ENCODE peak calls at places on chromosomes 5 and 9, in five cellular contexts. K is left lung, A is progenitor cell of endocrine pancreas, G is heart right ventricle, Z is fibroblast of pulmonary artery. W is an unnamed sample.

GRCh38 chr5:76855961-76856360 is 6.1 kb downstream of the S100Z start:
- DNase-seq in Z (no peak), A (no peak), G (no peak), K (peak; percentile 43), W (no peak)

GRCh38 chr9:127574089-127574921 is 37.8 kb upstream of the STXBP1 start:
- DNase-seq in A (no peak), K (peak; percentile 72), G (no peak), Z (peak; percentile 47), W (no peak)

GRCh38 chr5:152349683-152350526 is 55.2 kb downstream of the NMUR2 start:
- DNase-seq in A (peak; percentile 34), Z (peak; percentile 35), G (peak; percentile 28), K (peak; percentile 39), W (no peak)

GRCh38 chr5:78243639-78244038 is 50.9 kb downstream of the AP3B1 start:
- DNase-seq in K (no peak), Z (peak; percentile 83), G (no peak), A (no peak), W (peak; percentile 79)

GRCh38 chr9:110828148-110828730 is 159.6 kb downstream of the MUSK start:
- DNase-seq in A (no peak), K (no peak), G (no peak), Z (peak; percentile 68), W (peak; percentile 37)

GRCh38 chr5:150166193-150167162 is at the start of gene CDX1:
- DNase-seq in G (no peak), Z (no peak), A (no peak), K (no peak), W (no peak)

GRCh38 chr9:36082928-36083327 is 46.2 kb downstream of the RECK start:
- DNase-seq in K (no peak), G (no peak), A (no peak), Z (no peak), W (no peak)

GRCh38 chr5:168315991-168316578 is 24.6 kb downstream of the WWC1 start:
- DNase-seq in Z (no peak), K (peak; percentile 52), A (peak; percentile 55), G (no peak), W (no peak)

DNA sequence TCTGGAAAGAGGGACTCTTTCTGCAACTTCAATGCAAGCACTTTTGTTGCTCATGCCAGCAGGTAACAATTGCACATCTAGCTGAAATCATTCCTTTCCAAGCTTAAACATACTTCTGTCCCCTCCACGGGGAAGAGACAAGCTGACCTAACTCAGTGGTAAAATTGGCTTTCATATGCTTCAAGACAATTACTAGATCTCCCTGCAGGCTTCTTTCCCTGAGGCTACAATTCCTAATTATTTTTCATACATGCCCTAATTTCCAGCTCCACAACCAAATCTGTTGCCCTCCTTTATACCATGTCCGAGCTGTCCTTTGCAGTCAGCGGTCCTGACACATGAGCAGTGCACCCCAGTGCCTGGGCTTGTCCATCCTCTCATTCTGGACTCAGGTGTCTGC is 324.9 kb downstream of the SPOCK1 start:
- DNase-seq in A (no peak), Z (no peak), K (no peak), G (no peak), W (no peak)
- TF ChIP-seq CTCF in A (no peak), Z (no peak), K (no peak), G (no peak), W (no peak)

DNA sequence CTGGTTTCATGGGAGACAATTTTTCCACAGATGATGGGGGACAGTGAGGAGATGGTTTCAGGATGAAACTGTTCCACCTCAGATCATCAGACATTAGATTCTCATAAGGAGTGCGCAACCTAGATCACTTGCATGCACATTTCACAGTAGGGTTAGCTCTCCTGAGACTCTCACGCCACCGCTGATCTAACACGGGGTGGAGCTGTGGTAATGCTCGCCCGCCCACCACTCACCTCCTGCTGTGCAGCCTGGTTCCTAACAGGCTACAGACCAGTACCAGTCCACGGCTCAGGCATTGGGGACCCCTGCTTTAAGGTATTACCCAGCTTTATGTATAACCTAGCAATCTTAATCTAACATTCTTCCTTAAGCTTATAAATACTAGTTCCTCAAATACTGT is 35.6 kb downstream of the TTC39B start:
- DNase-seq in A (no peak), G (no peak), Z (no peak), K (no peak), W (no peak)
- TF ChIP-seq CTCF in A (no peak), G (no peak), Z (no peak), K (no peak), W (no peak)

DNA sequence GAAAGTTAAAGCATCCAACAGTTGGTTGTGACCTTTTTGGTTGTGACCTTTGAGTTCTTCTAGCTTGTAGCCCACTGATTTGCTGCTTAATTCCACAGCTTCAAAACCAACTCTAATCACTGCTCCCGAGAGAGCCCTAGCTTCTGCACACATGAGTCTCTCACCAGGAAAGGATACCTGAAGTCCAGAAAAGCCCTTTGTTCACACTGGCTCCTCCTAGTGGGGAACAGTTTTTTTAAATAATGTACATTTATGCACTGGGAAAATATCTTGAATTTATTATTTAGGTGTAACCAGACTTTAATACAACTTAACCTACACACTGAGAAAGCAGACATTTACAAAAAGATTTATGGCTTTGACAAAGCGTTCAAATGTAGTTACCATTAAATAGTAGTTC is 120.2 kb upstream of the CCDC152 start:
- DNase-seq in K (no peak), Z (peak; percentile 20), G (no peak), A (no peak), W (no peak)
- TF ChIP-seq CTCF in K (no peak), Z (peak; percentile 46), G (no peak), A (peak; percentile 30), W (peak; percentile 44)

DNA sequence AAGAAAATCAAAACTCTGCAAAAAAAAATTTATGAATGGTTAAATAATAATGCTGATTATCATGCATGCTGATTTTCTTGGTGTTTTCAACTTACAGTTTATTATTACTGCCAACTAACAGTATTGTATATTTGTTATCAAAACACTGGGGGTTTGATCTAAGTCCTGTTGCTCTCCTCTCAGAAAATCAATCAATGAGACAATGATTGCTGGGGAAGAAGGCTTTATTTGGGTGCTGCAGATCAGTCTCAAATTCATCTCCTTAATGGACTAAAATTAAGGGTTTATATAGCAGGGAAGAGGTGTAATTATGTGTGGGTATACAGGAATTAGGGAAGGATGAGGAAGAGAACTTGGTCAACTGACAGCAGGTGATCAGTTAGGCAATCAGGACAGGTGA is 565.5 kb upstream of the CDH6 start:
- DNase-seq in A (no peak), G (no peak), Z (no peak), K (no peak), W (no peak)
- TF ChIP-seq CTCF in A (no peak), G (no peak), Z (no peak), K (no peak), W (no peak)